ENCODE peak calls at places on chromosomes 6 and 20, in four cellular contexts. One of them, this sample, is unnamed.

GRCh38 chr20:32888636-32889035 is 29.9 kb downstream of the EFCAB8 start:
- DNase-seq in K562: no peak
- DNase-seq in A549: no peak
- DNase-seq in HepG2: no peak
- DNase-seq in this sample: no peak

GRCh38 chr20:1946442-1946761 is 47.5 kb downstream of the PDYN start:
- DNase-seq in A549: no peak
- DNase-seq in K562: no peak
- DNase-seq in HepG2: no peak
- DNase-seq in this sample: no peak

GRCh38 chr20:17875106-17875980 is 93.3 kb downstream of the SNX5 start:
- DNase-seq in HepG2: peak; percentile 92
- DNase-seq in K562: no peak
- DNase-seq in A549: no peak
- DNase-seq in this sample: no peak

GRCh38 chr6:128507337-128508310 is 12.8 kb downstream of the PTPRK start:
- DNase-seq in K562: no peak
- DNase-seq in HepG2: peak; percentile 99
- DNase-seq in A549: no peak
- DNase-seq in this sample: no peak

GRCh38 chr20:64116541-64117423 is 9.4 kb upstream of the NPBWR2 start:
- DNase-seq in K562: no peak
- DNase-seq in A549: no peak
- DNase-seq in HepG2: no peak
- DNase-seq in this sample: no peak

GRCh38 chr6:55250400-55250799 is 76.1 kb downstream of the HCRTR2 start:
- DNase-seq in A549: no peak
- DNase-seq in K562: no peak
- DNase-seq in HepG2: no peak
- DNase-seq in this sample: no peak

GRCh38 chr6:118122801-118123200 is 215.7 kb downstream of the SLC35F1 start:
- DNase-seq in K562: no peak
- DNase-seq in A549: no peak
- DNase-seq in HepG2: no peak
- DNase-seq in this sample: no peak

GRCh38 chr6:116983375-116983774 is 106.3 kb downstream of the RFX6 start:
- DNase-seq in A549: no peak
- DNase-seq in K562: no peak
- DNase-seq in HepG2: no peak
- DNase-seq in this sample: no peak

GRCh38 chr6:82040405-82041221 is 206.9 kb downstream of the IBTK start:
- DNase-seq in HepG2: peak; percentile 46
- DNase-seq in K562: no peak
- DNase-seq in A549: peak; percentile 6
- DNase-seq in this sample: peak; percentile 47

GRCh38 chr6:162621246-162621645 is 106.3 kb downstream of the PRKN start:
- DNase-seq in HepG2: peak; percentile 45
- DNase-seq in K562: no peak
- DNase-seq in A549: peak; percentile 0
- DNase-seq in this sample: no peak

GRCh38 chr6:33433560-33434191 is 13.8 kb downstream of the SYNGAP1 start:
- DNase-seq in A549: no peak
- DNase-seq in HepG2: no peak
- DNase-seq in K562: no peak
- DNase-seq in this sample: no peak

GRCh38 chr20:17530716-17531536 is at the start of gene BFSP1:
- DNase-seq in K562: no peak
- DNase-seq in A549: peak; percentile 54
- DNase-seq in HepG2: peak; percentile 55
- DNase-seq in this sample: peak; percentile 74

GRCh38 chr20:2626853-2627541 is 25.4 kb upstream of the NOP56 start:
- DNase-seq in A549: no peak
- DNase-seq in HepG2: peak; percentile 80
- DNase-seq in K562: no peak
- DNase-seq in this sample: no peak

GRCh38 chr20:62524486-62524885 is 48.7 kb upstream of the GATA5 start:
- DNase-seq in A549: no peak
- DNase-seq in K562: no peak
- DNase-seq in HepG2: no peak
- DNase-seq in this sample: no peak

GRCh38 chr20:53707341-53708102 is 113.9 kb upstream of the ZNF217 start:
- DNase-seq in K562: no peak
- DNase-seq in HepG2: no peak
- DNase-seq in A549: no peak
- DNase-seq in this sample: no peak

GRCh38 chr6:70651326-70651905 is 16.3 kb upstream of the SMAP1 start:
- DNase-seq in HepG2: no peak
- DNase-seq in A549: no peak
- DNase-seq in K562: no peak
- DNase-seq in this sample: no peak

GRCh38 chr20:47205577-47206123 is 150.8 kb downstream of the ZMYND8 start:
- DNase-seq in A549: peak; percentile 36
- DNase-seq in K562: peak; percentile 66
- DNase-seq in HepG2: peak; percentile 78
- DNase-seq in this sample: peak; percentile 78

GRCh38 chr20:13085275-13085674 is 76.5 kb downstream of the SPTLC3 start:
- DNase-seq in HepG2: no peak
- DNase-seq in K562: no peak
- DNase-seq in A549: no peak
- DNase-seq in this sample: no peak

GRCh38 chr20:60804240-60804917 is 447.7 kb upstream of the CDH4 start:
- DNase-seq in HepG2: no peak
- DNase-seq in K562: no peak
- DNase-seq in A549: no peak
- DNase-seq in this sample: no peak

GRCh38 chr6:91708534-91708933 is 1121.7 kb upstream of the MAP3K7 start:
- DNase-seq in A549: no peak
- DNase-seq in HepG2: no peak
- DNase-seq in K562: no peak
- DNase-seq in this sample: no peak

GRCh38 chr6:157710604-157711003 is 112.4 kb upstream of the SNX9 start:
- DNase-seq in A549: no peak
- DNase-seq in HepG2: no peak
- DNase-seq in K562: no peak
- DNase-seq in this sample: no peak

GRCh38 chr6:43488667-43489276 is 11.4 kb downstream of the TJAP1 start:
- DNase-seq in K562: no peak
- DNase-seq in HepG2: peak; percentile 53
- DNase-seq in A549: no peak
- DNase-seq in this sample: no peak

GRCh38 chr6:2581611-2582010 is 169.1 kb downstream of the MYLK4 start:
- DNase-seq in K562: no peak
- DNase-seq in HepG2: no peak
- DNase-seq in A549: no peak
- DNase-seq in this sample: no peak

GRCh38 chr6:137363805-137364138 is 130.4 kb downstream of the OLIG3 start:
- DNase-seq in A549: no peak
- DNase-seq in HepG2: peak; percentile 44
- DNase-seq in K562: no peak
- DNase-seq in this sample: no peak

GRCh38 chr6:90135672-90136071 is 161.0 kb downstream of the BACH2 start:
- DNase-seq in A549: no peak
- DNase-seq in K562: no peak
- DNase-seq in HepG2: no peak
- DNase-seq in this sample: no peak

GRCh38 chr20:34925341-34925740 is 30.3 kb downstream of the GSS start:
- DNase-seq in HepG2: no peak
- DNase-seq in K562: no peak
- DNase-seq in A549: no peak
- DNase-seq in this sample: no peak

GRCh38 chr20:34921436-34921835 is 34.2 kb downstream of the GSS start:
- DNase-seq in K562: no peak
- DNase-seq in HepG2: no peak
- DNase-seq in A549: no peak
- DNase-seq in this sample: no peak

GRCh38 chr20:34920055-34920454 is 35.6 kb downstream of the GSS start:
- DNase-seq in HepG2: no peak
- DNase-seq in A549: no peak
- DNase-seq in K562: no peak
- DNase-seq in this sample: no peak

GRCh38 chr20:34923414-34923813 is 32.2 kb downstream of the GSS start:
- DNase-seq in HepG2: no peak
- DNase-seq in A549: no peak
- DNase-seq in K562: no peak
- DNase-seq in this sample: no peak

GRCh38 chr20:34922654-34923381 is 32.8 kb downstream of the GSS start:
- DNase-seq in K562: no peak
- DNase-seq in A549: peak; percentile 61
- DNase-seq in HepG2: peak; percentile 73
- DNase-seq in this sample: no peak
- TF ChIP-seq NR3C1 in K562: no peak
- TF ChIP-seq NR3C1 in A549: no peak
- TF ChIP-seq NR3C1 in HepG2: no peak
- TF ChIP-seq NR3C1 in this sample: no peak

DNA sequence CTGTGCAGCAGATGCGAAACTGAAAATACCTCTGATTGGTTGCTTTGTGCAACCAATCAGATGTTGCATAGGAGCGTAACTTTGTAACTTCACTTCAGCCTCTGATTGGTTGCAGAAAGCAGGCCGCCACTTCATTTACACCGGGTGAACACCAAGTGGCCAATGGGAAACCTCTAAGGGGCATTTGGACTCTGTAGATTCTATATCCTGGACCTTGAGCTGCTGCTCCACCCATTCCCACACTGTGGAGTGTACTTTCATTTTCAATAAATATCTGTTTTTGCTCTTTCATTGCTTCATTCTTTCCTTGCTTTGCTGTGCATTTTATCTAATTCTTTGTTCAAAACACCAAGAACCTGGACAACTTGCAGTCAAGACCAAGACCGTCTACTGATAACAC is 14.1 kb upstream of the NXT1 start:
- DNase-seq in A549: no peak
- DNase-seq in K562: no peak
- DNase-seq in HepG2: peak; percentile 70
- DNase-seq in this sample: no peak
- TF ChIP-seq NR3C1 in A549: no peak
- TF ChIP-seq NR3C1 in K562: no peak
- TF ChIP-seq NR3C1 in HepG2: no peak
- TF ChIP-seq NR3C1 in this sample: no peak

GRCh38 chr6:149210376-149210775 is 107.1 kb upstream of the TAB2 start:
- DNase-seq in HepG2: no peak
- DNase-seq in K562: no peak
- DNase-seq in A549: no peak
- DNase-seq in this sample: no peak
- TF ChIP-seq NR3C1 in HepG2: no peak
- TF ChIP-seq NR3C1 in K562: no peak
- TF ChIP-seq NR3C1 in A549: no peak
- TF ChIP-seq NR3C1 in this sample: no peak

DNA sequence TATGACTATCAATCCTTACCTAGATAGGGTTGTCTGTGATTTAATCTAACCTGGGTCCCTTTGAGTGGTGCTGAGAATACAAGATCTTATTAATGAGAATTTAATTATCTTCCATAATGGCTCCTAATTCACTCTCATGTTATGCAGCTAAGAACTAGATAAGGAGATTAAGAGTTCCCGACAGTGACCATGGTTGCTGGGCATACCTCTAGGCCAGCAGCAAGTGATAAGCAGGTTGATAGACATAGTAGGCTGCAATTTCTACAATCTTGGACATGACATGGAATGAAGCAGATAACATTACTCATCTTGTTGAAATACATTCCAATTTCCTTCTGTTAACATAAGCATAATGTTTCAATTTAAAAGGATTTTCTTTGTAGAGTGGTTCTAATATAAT is 27.1 kb downstream of the SPACA1 start:
- DNase-seq in K562: no peak
- DNase-seq in A549: no peak
- DNase-seq in HepG2: no peak
- DNase-seq in this sample: no peak
- TF ChIP-seq NR3C1 in K562: no peak
- TF ChIP-seq NR3C1 in A549: no peak
- TF ChIP-seq NR3C1 in HepG2: no peak
- TF ChIP-seq NR3C1 in this sample: no peak

GRCh38 chr6:3664641-3665041 is 86.9 kb downstream of the PXDC1 start:
- DNase-seq in A549: no peak
- DNase-seq in HepG2: no peak
- DNase-seq in K562: no peak
- DNase-seq in this sample: no peak

GRCh38 chr6:3661390-3661789 is 90.1 kb downstream of the PXDC1 start:
- DNase-seq in HepG2: no peak
- DNase-seq in A549: no peak
- DNase-seq in K562: no peak
- DNase-seq in this sample: no peak

GRCh38 chr6:3663811-3664210 is 87.7 kb downstream of the PXDC1 start:
- DNase-seq in A549: no peak
- DNase-seq in HepG2: no peak
- DNase-seq in K562: no peak
- DNase-seq in this sample: no peak

GRCh38 chr6:3663081-3663480 is 88.4 kb downstream of the PXDC1 start:
- DNase-seq in A549: no peak
- DNase-seq in K562: no peak
- DNase-seq in HepG2: no peak
- DNase-seq in this sample: no peak

DNA sequence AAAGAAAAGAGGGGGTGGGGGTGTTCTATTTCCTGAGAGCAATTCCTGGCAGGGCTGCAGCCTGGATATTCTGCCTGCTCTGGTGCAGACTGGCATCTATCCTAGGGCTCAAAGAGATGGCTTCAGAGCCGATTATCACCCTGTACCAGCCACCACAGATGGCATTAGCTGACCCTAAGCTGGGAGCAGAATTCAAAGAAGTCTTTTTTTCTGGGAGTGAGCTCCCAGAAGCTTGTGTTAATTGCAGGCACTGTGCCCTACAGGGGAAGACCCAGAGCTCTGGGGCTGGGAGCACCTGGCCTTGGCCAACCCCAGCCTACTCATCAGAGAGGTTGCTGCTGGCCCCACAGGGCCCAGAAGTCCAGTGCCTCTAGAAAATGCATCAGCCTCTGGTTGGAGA is 85.9 kb downstream of the PXDC1 start:
- DNase-seq in K562: no peak
- DNase-seq in HepG2: no peak
- DNase-seq in A549: no peak
- DNase-seq in this sample: no peak
- TF ChIP-seq NR3C1 in K562: no peak
- TF ChIP-seq NR3C1 in HepG2: no peak
- TF ChIP-seq NR3C1 in A549: no peak
- TF ChIP-seq NR3C1 in this sample: no peak

GRCh38 chr20:40493551-40493950 is 195.5 kb downstream of the MAFB start:
- DNase-seq in A549: no peak
- DNase-seq in K562: no peak
- DNase-seq in HepG2: no peak
- DNase-seq in this sample: no peak

GRCh38 chr20:40494238-40494637 is 194.8 kb downstream of the MAFB start:
- DNase-seq in K562: no peak
- DNase-seq in A549: no peak
- DNase-seq in HepG2: no peak
- DNase-seq in this sample: no peak

GRCh38 chr20:40502431-40502992 is 186.5 kb downstream of the MAFB start:
- DNase-seq in K562: no peak
- DNase-seq in A549: no peak
- DNase-seq in HepG2: no peak
- DNase-seq in this sample: no peak

GRCh38 chr20:40499416-40499815 is 189.6 kb downstream of the MAFB start:
- DNase-seq in HepG2: no peak
- DNase-seq in K562: no peak
- DNase-seq in A549: no peak
- DNase-seq in this sample: no peak

GRCh38 chr20:40497781-40498691 is 191.0 kb downstream of the MAFB start:
- DNase-seq in HepG2: no peak
- DNase-seq in K562: no peak
- DNase-seq in A549: no peak
- DNase-seq in this sample: no peak
- TF ChIP-seq NR3C1 in HepG2: no peak
- TF ChIP-seq NR3C1 in K562: no peak
- TF ChIP-seq NR3C1 in A549: no peak
- TF ChIP-seq NR3C1 in this sample: no peak